ENCODE peak calls at places on chromosomes 4 and X, in five cellular contexts. Y is activated naive CD4-positive, alpha-beta T cell treated with anti-CD3 and anti-CD28 coated beads for 36 hours; O is NCI-H524 treated with DMSO at 0.1 percent for 48 hours; G is choroid plexus epithelial cell; X is activated CD8-positive, alpha-beta memory T cell treated with anti-CD3 and anti-CD28 coated beads for 48 hours. I is an unnamed sample.

GRCh38 chrX:67555578-67556203 is 11.9 kb downstream of the AR start:
- DNase-seq in Y (no peak), O (no peak), G (peak), X (no peak), I (no peak)

GRCh38 chr4:171932238-171932637 is 119.0 kb downstream of the GALNTL6 start:
- DNase-seq in Y (no peak), O (no peak), G (no peak), X (no peak), I (no peak)

GRCh38 chr4:648579-649292 is 23.4 kb downstream of the PDE6B start:
- DNase-seq in Y (no peak), O (peak), G (no peak), X (no peak), I (no peak)

GRCh38 chr4:94804613-94805012 is 46.9 kb downstream of the BMPR1B start:
- DNase-seq in Y (no peak), O (no peak), G (no peak), X (no peak), I (no peak)

GRCh38 chr4:7124643-7125442 is 57.0 kb upstream of the GRPEL1 start:
- DNase-seq in Y (no peak), O (no peak), G (peak), X (no peak), I (no peak)

GRCh38 chr4:24979554-24979953 is 51.2 kb downstream of the LGI2 start:
- DNase-seq in Y (no peak), O (no peak), G (peak), X (no peak), I (no peak)

GRCh38 chr4:114180481-114180880 is 201.0 kb upstream of the ARSJ start:
- DNase-seq in Y (peak), O (no peak), G (peak), X (peak), I (no peak)

GRCh38 chrX:137278825-137279224 is 245.0 kb upstream of the GPR101 start:
- DNase-seq in Y (no peak), O (no peak), G (no peak), X (no peak), I (no peak)

GRCh38 chr4:127993150-127993549 is 27.9 kb downstream of the ABHD18 start:
- DNase-seq in Y (no peak), O (no peak), G (no peak), X (no peak), I (no peak)

GRCh38 chrX:112819013-112819635 is 21.5 kb downstream of the AMOT start:
- DNase-seq in Y (no peak), O (no peak), G (peak), X (no peak), I (no peak)

GRCh38 chr4:186096681-186097080 is 7.8 kb upstream of the FAM149A start:
- DNase-seq in Y (no peak), O (no peak), G (no peak), X (no peak), I (no peak)

GRCh38 chr4:98474408-98474844 is 184.0 kb downstream of the TSPAN5 start:
- DNase-seq in Y (peak), O (no peak), G (peak), X (no peak), I (no peak)

GRCh38 chr4:84218002-84218401 is 281.1 kb downstream of the NKX6-1 start:
- DNase-seq in Y (no peak), O (no peak), G (no peak), X (no peak), I (no peak)